ENCODE peak calls at places on chromosomes 1 and 21, in four cellular contexts. K, Y, V and S are unnamed samples.

GRCh38 chr1:29291756-29292155 is 55.4 kb downstream of the PTPRU start:
- DNase-seq in K (no peak), V (no peak), Y (no peak), S (peak)

GRCh38 chr21:26945916-26946315 is 21.0 kb downstream of the ADAMTS5 start:
- DNase-seq in K (no peak), Y (peak), V (no peak), S (no peak)

GRCh38 chr21:26850116-26850643 is 5.0 kb upstream of the ADAMTS1 start:
- DNase-seq in V (no peak), Y (no peak), K (no peak), S (no peak)

GRCh38 chr1:63980706-63981407 is 207.0 kb downstream of the ROR1 start:
- DNase-seq in V (no peak), Y (no peak), K (no peak), S (no peak)

GRCh38 chr1:37354876-37355275 is 119.5 kb upstream of the ZC3H12A start:
- DNase-seq in V (no peak), Y (no peak), K (no peak), S (no peak)

GRCh38 chr1:160260436-160261382 is 1.6 kb downstream of the DCAF8 start:
- DNase-seq in Y (no peak), K (no peak), V (no peak), S (no peak)

GRCh38 chr1:215793210-215793609 is 226.1 kb downstream of the KCTD3 start:
- DNase-seq in K (no peak), Y (no peak), V (no peak), S (no peak)

GRCh38 chr1:105138445-105138821 is 1388.7 kb downstream of the AMY1C start:
- DNase-seq in V (no peak), K (no peak), Y (no peak), S (no peak)

GRCh38 chr21:23930565-23930964 is 1676.7 kb downstream of the MRPL39 start:
- DNase-seq in K (no peak), V (no peak), Y (no peak), S (no peak)

GRCh38 chr1:16155537-16156410 is at the start of gene EPHA2:
- DNase-seq in Y (peak), K (peak), V (no peak), S (peak)

GRCh38 chr1:217622042-217622441 is 8.8 kb downstream of the GPATCH2 start:
- DNase-seq in K (no peak), Y (no peak), V (no peak), S (no peak)

GRCh38 chr1:31228986-31229385 is 10.7 kb downstream of the NKAIN1 start:
- DNase-seq in V (no peak), Y (no peak), K (no peak), S (no peak)

GRCh38 chr1:16246961-16247360 is 10.0 kb upstream of the CPLANE2 start:
- DNase-seq in V (no peak), Y (no peak), K (no peak), S (no peak)

GRCh38 chr1:47524272-47524671 is 86.4 kb downstream of the FOXD2 start:
- DNase-seq in V (no peak), Y (no peak), K (no peak), S (no peak)

GRCh38 chr1:150809651-150810050 is 1.6 kb upstream of the CTSK start:
- DNase-seq in K (no peak), V (no peak), Y (no peak), S (no peak)

GRCh38 chr21:41695513-41695912 is 71.3 kb downstream of the RIPK4 start:
- DNase-seq in V (no peak), K (no peak), Y (no peak), S (no peak)